ENCODE peak calls at places on chromosomes 6 and 20, in nine cellular contexts. B, X, M, L, Q, Y, O, P and K are unnamed samples.

GRCh38 chr6:128882991-128883571 is at the start of gene LAMA2:
- DNase-seq in O (peak; percentile 72), P (peak; percentile 57), X (peak; percentile 94), Q (peak; percentile 94), Y (peak; percentile 89), B (no peak), L (no peak), M (peak; percentile 73), K (peak; percentile 90)

GRCh38 chr6:83853968-83854501 is 875 bp downstream of the RIPPLY2 start:
- DNase-seq in Q (no peak), O (no peak), B (no peak), L (no peak), Y (no peak), M (no peak), P (no peak), X (no peak), K (no peak)

GRCh38 chr6:40341726-40342125 is 245.4 kb downstream of the LRFN2 start:
- DNase-seq in B (no peak), X (no peak), O (no peak), M (no peak), Q (no peak), L (no peak), Y (no peak), P (no peak), K (no peak)

GRCh38 chr6:31842056-31842455 is 14.5 kb downstream of the HSPA1B start:
- DNase-seq in O (no peak), Q (no peak), L (no peak), X (no peak), Y (no peak), P (no peak), B (no peak), M (no peak), K (no peak)

GRCh38 chr20:26209171-26209941 is 512.7 kb upstream of the ZNF337 start:
- DNase-seq in P (peak; percentile 52), Y (peak; percentile 27), X (no peak), O (no peak), Q (peak; percentile 47), L (no peak), M (no peak), B (no peak), K (peak; percentile 74)

GRCh38 chr6:73562557-73562956 is 41.7 kb upstream of the EEF1A1 start:
- DNase-seq in B (no peak), X (no peak), Q (no peak), O (no peak), M (no peak), P (no peak), Y (no peak), L (no peak), K (no peak)

GRCh38 chr6:157045831-157046454 is 268.8 kb downstream of the ARID1B start:
- DNase-seq in L (no peak), X (no peak), O (no peak), Y (peak; percentile 73), P (no peak), B (no peak), Q (no peak), M (no peak), K (no peak)

GRCh38 chr6:100078509-100078908 is 84.5 kb upstream of the MCHR2 start:
- DNase-seq in Q (no peak), B (no peak), P (no peak), M (no peak), O (no peak), Y (peak; percentile 41), L (no peak), X (no peak), K (no peak)

GRCh38 chr6:34476462-34476861 is 10.6 kb downstream of the PACSIN1 start:
- DNase-seq in B (no peak), O (no peak), Q (no peak), L (no peak), P (no peak), Y (no peak), M (no peak), X (no peak), K (no peak)

GRCh38 chr6:93424303-93425064 is 5.1 kb upstream of the EPHA7 start:
- DNase-seq in Q (no peak), Y (peak; percentile 42), O (no peak), L (no peak), M (no peak), X (no peak), B (no peak), P (no peak), K (no peak)

GRCh38 chr6:137637161-137637560 is 143.0 kb upstream of the OLIG3 start:
- DNase-seq in B (no peak), Q (no peak), Y (peak; percentile 99), M (no peak), X (no peak), P (no peak), L (no peak), O (no peak), K (no peak)

GRCh38 chr6:79872986-79873385 is 74.4 kb downstream of the ELOVL4 start:
- DNase-seq in X (no peak), B (no peak), P (no peak), Q (no peak), O (no peak), M (no peak), Y (peak; percentile 67), L (no peak), K (no peak)

GRCh38 chr6:100461273-100461919 is 3.3 kb downstream of the SIM1 start:
- DNase-seq in P (no peak), O (no peak), Q (peak; percentile 74), B (no peak), X (no peak), L (no peak), M (no peak), Y (no peak), K (no peak)

GRCh38 chr6:24497254-24497989 is 2.7 kb downstream of the ALDH5A1 start:
- DNase-seq in Q (no peak), M (no peak), X (no peak), Y (no peak), B (no peak), L (no peak), P (no peak), O (no peak), K (no peak)

GRCh38 chr6:151544453-151544852 is 50.6 kb downstream of the CCDC170 start:
- DNase-seq in M (no peak), Y (no peak), L (no peak), O (no peak), B (no peak), X (no peak), P (no peak), Q (no peak), K (no peak)

GRCh38 chr20:59016795-59017492 is 2.3 kb upstream of the TUBB1 start:
- DNase-seq in B (no peak), X (no peak), O (no peak), Y (peak; percentile 11), Q (no peak), P (no peak), M (no peak), L (peak; percentile 67), K (no peak)

GRCh38 chr6:149752600-149752999 is 3.1 kb downstream of the PCMT1 start:
- DNase-seq in B (no peak), X (no peak), Q (no peak), P (no peak), M (no peak), O (no peak), L (no peak), Y (peak; percentile 33), K (no peak)

GRCh38 chr6:157068691-157069228 is 254.6 kb downstream of the TMEM242 start:
- DNase-seq in M (no peak), X (no peak), O (no peak), Y (peak; percentile 24), P (no peak), B (no peak), L (no peak), Q (no peak), K (no peak)

DNA sequence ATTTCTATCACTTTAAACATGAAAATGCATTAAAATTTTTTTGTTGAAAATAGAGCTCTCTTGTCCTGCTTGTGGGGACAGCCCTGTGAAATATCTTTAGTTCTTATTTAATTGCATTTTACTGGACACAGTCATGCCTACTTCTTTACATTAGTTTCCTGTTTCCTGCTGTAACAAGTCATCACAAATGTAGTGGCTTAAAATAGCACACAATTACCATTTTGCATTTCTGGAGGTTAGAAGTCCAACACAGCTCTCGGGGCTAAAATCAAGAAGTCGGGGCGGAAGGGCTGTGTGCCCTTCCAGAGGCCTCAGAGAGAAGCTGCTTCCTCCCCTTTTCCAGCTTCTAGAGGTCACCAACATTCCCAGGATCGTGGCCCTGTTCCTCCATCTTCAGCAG is 29.4 kb downstream of the PNLDC1 start:
- DNase-seq in X (no peak), B (no peak), L (no peak), P (peak; percentile 2), M (no peak), Q (no peak), Y (no peak), O (no peak), K (no peak)
- H3K4me1 ChIP-seq in X (no peaks in the 10 kb centered on the region), B (no peaks in the 10 kb centered on the region), L (no peaks in the 10 kb centered on the region), P (no peaks in the 10 kb centered on the region), M (no peaks in the 10 kb centered on the region), Q (peaks cover 7% of the 10 kb centered on the region), Y (no peaks in the 10 kb centered on the region), O (no peaks in the 10 kb centered on the region), K (no peaks in the 10 kb centered on the region)

GRCh38 chr6:160348552-160349441 is 619 bp downstream of the SLC22A3 start:
- DNase-seq in X (no peak), M (no peak), P (peak; percentile 74), Y (peak; percentile 51), L (no peak), B (no peak), O (peak; percentile 53), Q (peak; percentile 69), K (no peak)
- H3K4me3 ChIP-seq in X (peak overlapping the region; percentile 61), M (peak overlapping the region; percentile 86), P (peak overlapping the region; percentile 57), Y (peak overlapping the region; percentile 38), L (peak overlapping the region; percentile 35), B (no peak overlapping the region), O (peak overlapping the region; percentile 66), Q (peak overlapping the region; percentile 85), K (peak overlapping the region; percentile 59)

GRCh38 chr20:37239026-37239451 is 22.6 kb downstream of the GHRH start:
- DNase-seq in Y (no peak), Q (no peak), L (no peak), M (no peak), B (no peak), P (no peak), X (no peak), O (no peak), K (no peak)
- H3K27ac ChIP-seq in Y (no peak overlapping the region), Q (peak overlapping the region; percentile 16), L (peak overlapping the region; percentile 49), M (no peak overlapping the region), B (no peak overlapping the region), P (no peak overlapping the region), X (no peak overlapping the region), O (peak overlapping the region; percentile 23), K (no peak overlapping the region)

GRCh38 chr6:11769244-11769643 is 9.4 kb downstream of the ADTRP start:
- DNase-seq in X (no peak), O (no peak), P (no peak), Q (no peak), M (no peak), Y (no peak), B (no peak), L (no peak), K (no peak)

GRCh38 chr6:11769816-11770545 is 8.6 kb downstream of the ADTRP start:
- DNase-seq in L (no peak), Q (no peak), P (no peak), B (no peak), M (no peak), X (no peak), Y (no peak), O (no peak), K (no peak)

GRCh38 chr6:11772109-11772830 is 6.3 kb downstream of the ADTRP start:
- DNase-seq in P (no peak), B (no peak), Y (peak; percentile 86), Q (no peak), O (no peak), X (peak; percentile 34), L (no peak), M (peak; percentile 33), K (no peak)

GRCh38 chr6:11771473-11772048 is 7.0 kb downstream of the ADTRP start:
- DNase-seq in B (no peak), X (no peak), O (no peak), M (no peak), Y (no peak), L (no peak), Q (no peak), P (no peak), K (no peak)

GRCh38 chr6:11770546-11771466 is 7.8 kb downstream of the ADTRP start:
- DNase-seq in X (peak; percentile 92), Y (peak; percentile 99), O (peak; percentile 74), P (peak; percentile 88), B (no peak), L (peak; percentile 28), M (peak; percentile 87), Q (peak; percentile 94), K (peak; percentile 96)
- H3K4me1 ChIP-seq in X (peaks cover 7% of the 10 kb centered on the region), Y (peaks cover 10% of the 10 kb centered on the region), O (peaks cover 44% of the 10 kb centered on the region), P (peaks cover 33% of the 10 kb centered on the region), B (no peaks in the 10 kb centered on the region), L (no peaks in the 10 kb centered on the region), M (no peaks in the 10 kb centered on the region), Q (no peaks in the 10 kb centered on the region), K (peaks cover under 1% of the 10 kb centered on the region)